ENCODE peak calls at places on chromosomes 6 and 20, in six cellular contexts. J, S, T, V, Y and L are unnamed samples.

GRCh38 chr6:68497927-68498326 is 137.2 kb upstream of the ADGRB3 start:
- DNase-seq in V (no peak), Y (no peak), S (no peak), J (no peak), T (no peak), L (no peak)

GRCh38 chr20:50708845-50709555 is 17.7 kb upstream of the RIPOR3 start:
- DNase-seq in Y (no peak), V (no peak), S (no peak), J (no peak), T (no peak), L (no peak)

GRCh38 chr6:41071501-41071922 is 644 bp downstream of the OARD1 start:
- DNase-seq in V (peak), S (peak), J (no peak), Y (peak), T (no peak), L (no peak)

GRCh38 chr6:158043008-158043407 is 61.3 kb downstream of the SYNJ2 start:
- DNase-seq in S (no peak), J (no peak), V (no peak), Y (no peak), T (no peak), L (no peak)

GRCh38 chr20:44271915-44272663 is 25.0 kb downstream of the GDAP1L1 start:
- DNase-seq in V (no peak), Y (no peak), J (no peak), S (no peak), T (no peak), L (peak)

GRCh38 chr6:156427345-156427744 is 349.8 kb upstream of the ARID1B start:
- DNase-seq in T (no peak), V (peak), S (no peak), Y (no peak), J (peak), L (no peak)

GRCh38 chr6:6650839-6651238 is 62.3 kb downstream of the LY86 start:
- DNase-seq in V (no peak), Y (no peak), J (no peak), T (no peak), S (no peak), L (no peak)

GRCh38 chr20:64224344-64225165 is 31.0 kb upstream of the PCMTD2 start:
- DNase-seq in T (no peak), Y (no peak), V (peak), S (no peak), J (peak), L (peak)

GRCh38 chr6:127079681-127080080 is 38.8 kb upstream of the RSPO3 start:
- DNase-seq in S (no peak), J (no peak), V (no peak), T (no peak), Y (no peak), L (no peak)

GRCh38 chr6:170289971-170290305 is 940 bp downstream of the DLL1 start:
- DNase-seq in V (no peak), Y (no peak), J (no peak), S (no peak), T (no peak), L (no peak)

GRCh38 chr6:145539831-145540230 is 195.5 kb downstream of the EPM2A start:
- DNase-seq in S (no peak), V (peak), J (no peak), Y (no peak), T (no peak), L (no peak)

GRCh38 chr20:64065062-64065972 is 2.3 kb downstream of the TCEA2 start:
- DNase-seq in T (no peak), J (no peak), S (peak), V (no peak), Y (no peak), L (peak)

GRCh38 chr6:127347188-127347587 is 3.8 kb upstream of the ECHDC1 start:
- DNase-seq in V (no peak), Y (no peak), T (no peak), S (no peak), J (no peak), L (no peak)

GRCh38 chr6:36296240-36296639 is 26.4 kb downstream of the PNPLA1 start:
- DNase-seq in T (no peak), V (peak), S (no peak), Y (no peak), J (no peak), L (no peak)

GRCh38 chr6:28597217-28597835 is 71.6 kb downstream of the GPX5 start:
- DNase-seq in T (no peak), V (peak), J (no peak), Y (peak), S (no peak), L (peak)

GRCh38 chr6:33426590-33427563 is 7.0 kb downstream of the SYNGAP1 start:
- DNase-seq in T (peak), S (peak), Y (peak), V (no peak), J (no peak), L (peak)

GRCh38 chr20:367486-367887 is 13.1 kb upstream of the TRIB3 start:
- DNase-seq in Y (no peak), J (no peak), T (no peak), V (no peak), S (no peak), L (no peak)

GRCh38 chr6:165245716-165246115 is 63.7 kb downstream of the C6orf118 start:
- DNase-seq in J (no peak), V (no peak), T (no peak), Y (no peak), S (no peak), L (no peak)

GRCh38 chr6:24648276-24648675 is 2.3 kb upstream of the KIAA0319 start:
- DNase-seq in V (no peak), S (no peak), T (no peak), J (no peak), Y (no peak), L (no peak)

GRCh38 chr6:75609639-75610590 is 8.2 kb downstream of the SENP6 start:
- DNase-seq in Y (no peak), S (no peak), V (peak), T (no peak), J (no peak), L (no peak)

GRCh38 chr20:56358070-56358469 is 704 bp upstream of the FAM210B start:
- DNase-seq in Y (no peak), V (no peak), S (no peak), T (no peak), J (no peak), L (no peak)

GRCh38 chr6:90187437-90188049 is 109.1 kb downstream of the BACH2 start:
- DNase-seq in S (peak), J (no peak), Y (no peak), T (no peak), V (no peak), L (peak)

GRCh38 chr6:76831299-76831698 is 632.0 kb downstream of the HTR1B start:
- DNase-seq in Y (no peak), T (no peak), J (no peak), V (no peak), S (no peak), L (no peak)

GRCh38 chr20:3101737-3102574 is 17.4 kb upstream of the AVP start:
- DNase-seq in S (no peak), Y (peak), T (no peak), J (no peak), V (no peak), L (peak)

GRCh38 chr20:10179574-10180298 is 38.9 kb upstream of the SNAP25 start:
- DNase-seq in S (no peak), V (peak), J (no peak), Y (no peak), T (no peak), L (no peak)

GRCh38 chr6:139369568-139370046 is 4.8 kb downstream of the CITED2 start:
- DNase-seq in S (peak), V (peak), Y (peak), J (no peak), T (peak), L (peak)

GRCh38 chr6:149975400-149975799 is 11.7 kb downstream of the ULBP1 start:
- DNase-seq in T (no peak), J (no peak), Y (no peak), S (no peak), V (no peak), L (no peak)

GRCh38 chr6:24394777-24395437 is 7.8 kb upstream of the MRS2 start:
- DNase-seq in S (no peak), V (peak), T (no peak), J (no peak), Y (no peak), L (no peak)

GRCh38 chr20:32119734-32120133 is 10.2 kb downstream of the TM9SF4 start:
- DNase-seq in J (no peak), Y (no peak), V (no peak), T (no peak), S (no peak), L (no peak)

GRCh38 chr20:48223715-48224114 is 438.4 kb upstream of the SULF2 start:
- DNase-seq in T (no peak), Y (no peak), J (no peak), S (no peak), V (no peak), L (no peak)

GRCh38 chr20:25042531-25043498 is 15.1 kb downstream of the ACSS1 start:
- DNase-seq in J (peak), V (no peak), T (peak), S (peak), Y (peak), L (peak)

DNA sequence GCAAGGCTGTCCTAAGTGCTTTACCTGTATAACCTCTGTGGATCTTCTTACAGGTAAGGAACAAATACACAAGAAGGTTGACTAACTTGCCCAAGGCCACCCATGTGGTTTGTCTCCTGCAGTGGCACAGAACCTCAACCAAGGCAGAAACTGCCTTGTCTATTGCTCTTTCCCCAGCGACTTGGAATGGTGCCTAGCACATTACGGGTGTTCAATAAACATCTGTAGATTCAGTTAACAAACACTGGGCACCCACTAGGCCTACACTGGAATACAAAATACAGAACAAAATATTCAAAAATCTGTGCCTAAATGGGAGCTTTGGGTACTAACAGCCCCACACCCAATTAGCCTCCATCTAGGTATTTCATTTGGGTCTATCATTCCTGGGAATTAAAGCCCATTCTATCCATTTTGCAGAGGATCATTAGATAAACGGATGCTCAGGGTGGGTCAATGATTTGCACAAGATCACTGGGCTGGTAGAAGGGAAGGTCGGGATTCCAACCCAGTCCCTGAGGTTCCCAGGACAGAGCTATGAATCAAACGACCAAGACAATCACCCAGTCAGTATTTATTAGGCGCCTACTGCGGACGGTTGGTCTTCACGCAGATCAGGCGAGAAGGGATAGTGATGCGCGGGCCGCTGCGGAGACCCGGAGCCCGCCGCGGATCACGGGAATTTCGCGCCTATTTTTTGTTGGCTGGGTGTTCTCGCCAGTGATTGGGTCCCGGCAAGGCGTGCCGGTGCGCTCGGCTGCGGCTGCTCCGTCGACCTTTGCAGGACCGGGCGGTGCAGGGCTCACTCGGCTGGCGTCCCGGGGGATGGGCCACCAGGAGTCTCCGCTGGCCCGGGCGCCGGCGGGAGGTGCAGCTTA is at the start of gene STK35:
- DNase-seq in Y (peak), S (peak), J (no peak), T (peak), V (no peak), L (peak)
- TF ChIP-seq CTCF in Y (no peak), S (no peak), J (no peak), T (no peak), V (no peak), L (no peak)

GRCh38 chr6:110880651-110881050 is 6.1 kb downstream of the AMD1 start:
- DNase-seq in T (no peak), S (no peak), J (no peak), V (no peak), Y (no peak), L (no peak)

GRCh38 chr6:110884321-110884720 is 9.7 kb downstream of the AMD1 start:
- DNase-seq in T (no peak), J (no peak), Y (no peak), S (no peak), V (no peak), L (no peak)

GRCh38 chr6:110885526-110885925 is 10.9 kb downstream of the AMD1 start:
- DNase-seq in V (no peak), T (no peak), S (no peak), J (no peak), Y (no peak), L (no peak)

GRCh38 chr6:110881929-110882629 is 7.5 kb downstream of the AMD1 start:
- DNase-seq in S (no peak), V (peak), J (no peak), Y (no peak), T (no peak), L (no peak)

GRCh38 chr6:110882824-110883554 is 8.4 kb downstream of the AMD1 start:
- DNase-seq in J (no peak), S (no peak), V (no peak), T (no peak), Y (no peak), L (no peak)
- TF ChIP-seq CTCF in J (no peak), S (no peak), V (no peak), T (no peak), Y (no peak), L (no peak)

DNA sequence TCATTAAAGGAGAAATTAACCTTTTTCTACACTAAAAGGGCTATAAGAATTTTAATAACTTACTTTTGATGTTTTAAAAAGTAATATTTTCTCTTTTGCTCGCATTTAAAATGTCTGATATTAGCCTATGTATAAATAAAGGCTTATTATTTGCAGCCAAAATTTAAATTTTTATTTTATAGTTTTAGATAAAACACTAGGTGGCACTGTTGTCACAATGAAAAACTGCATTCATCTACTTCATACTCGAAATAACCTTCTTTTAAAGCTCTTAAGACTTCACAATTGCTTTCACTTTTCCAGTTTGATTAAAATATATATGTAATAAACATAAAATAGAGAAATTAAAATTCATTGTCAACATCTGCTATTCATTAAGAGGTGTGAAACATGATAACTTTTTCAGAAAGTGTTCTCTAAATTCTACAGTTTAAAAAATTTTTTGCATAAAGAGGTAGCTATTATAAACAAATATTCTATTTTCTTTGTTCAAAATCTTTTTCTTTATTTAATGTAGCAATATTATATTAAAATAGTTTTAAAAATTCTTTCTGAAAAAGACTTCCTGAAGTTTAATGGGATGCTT is 78.8 kb upstream of the DEFB112 start:
- DNase-seq in V (peak), T (peak), S (peak), Y (peak), J (no peak), L (no peak)
- TF ChIP-seq CTCF in V (peak), T (peak), S (peak), Y (peak), J (no peak), L (peak)

DNA sequence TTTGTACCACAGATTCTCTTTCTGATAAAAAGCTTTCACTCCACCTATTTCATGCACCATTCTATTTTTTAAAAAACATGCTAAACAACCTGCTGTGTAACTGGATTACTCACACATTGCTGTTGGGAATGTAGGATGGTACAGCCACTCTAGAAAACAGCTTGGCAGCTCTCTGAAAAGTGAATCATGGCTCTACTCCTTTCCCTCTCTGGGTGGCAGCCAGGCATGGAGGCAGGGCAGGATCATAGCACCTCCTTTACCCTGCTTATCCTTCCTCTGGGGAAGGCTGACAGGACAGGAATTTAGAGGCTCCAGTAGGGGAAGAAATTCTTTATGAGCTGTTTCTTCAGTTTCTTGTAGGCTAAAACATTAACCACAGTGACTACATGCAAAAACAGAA is 6.7 kb upstream of the VNN2 start:
- DNase-seq in J (peak), S (no peak), T (no peak), V (peak), Y (no peak), L (no peak)
- TF ChIP-seq CTCF in J (no peak), S (no peak), T (no peak), V (no peak), Y (no peak), L (no peak)

GRCh38 chr6:19771753-19772336 is 65.3 kb upstream of the ID4 start:
- DNase-seq in T (no peak), V (peak), S (no peak), J (no peak), Y (no peak), L (no peak)

DNA sequence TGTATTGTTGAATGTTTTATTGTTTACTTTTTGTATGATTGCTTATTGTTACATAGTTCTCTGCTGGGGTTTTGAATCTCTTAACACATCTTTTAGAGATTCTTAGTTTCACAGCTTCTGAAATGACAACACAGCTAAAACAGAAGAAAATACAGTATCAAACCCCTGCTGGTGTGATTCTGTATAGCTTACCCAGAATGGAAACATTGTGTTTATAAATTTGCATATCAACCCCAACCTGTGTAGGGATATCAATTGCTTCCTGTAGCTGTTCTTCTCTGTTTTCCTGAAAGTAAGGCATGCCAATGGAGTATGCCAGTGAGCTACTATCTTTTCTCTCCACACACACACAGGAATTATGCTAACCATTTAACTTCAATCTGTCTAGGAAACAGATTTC is 64.3 kb upstream of the ID4 start:
- DNase-seq in S (peak), V (no peak), Y (no peak), J (no peak), T (no peak), L (no peak)
- TF ChIP-seq CTCF in S (peak), V (no peak), Y (no peak), J (no peak), T (no peak), L (no peak)

GRCh38 chr6:130076512-130076911 is 58.1 kb downstream of the L3MBTL3 start:
- DNase-seq in Y (peak), V (peak), T (no peak), J (no peak), S (peak), L (no peak)
- TF ChIP-seq CTCF in Y (peak), V (peak), T (peak), J (no peak), S (peak), L (peak)

DNA sequence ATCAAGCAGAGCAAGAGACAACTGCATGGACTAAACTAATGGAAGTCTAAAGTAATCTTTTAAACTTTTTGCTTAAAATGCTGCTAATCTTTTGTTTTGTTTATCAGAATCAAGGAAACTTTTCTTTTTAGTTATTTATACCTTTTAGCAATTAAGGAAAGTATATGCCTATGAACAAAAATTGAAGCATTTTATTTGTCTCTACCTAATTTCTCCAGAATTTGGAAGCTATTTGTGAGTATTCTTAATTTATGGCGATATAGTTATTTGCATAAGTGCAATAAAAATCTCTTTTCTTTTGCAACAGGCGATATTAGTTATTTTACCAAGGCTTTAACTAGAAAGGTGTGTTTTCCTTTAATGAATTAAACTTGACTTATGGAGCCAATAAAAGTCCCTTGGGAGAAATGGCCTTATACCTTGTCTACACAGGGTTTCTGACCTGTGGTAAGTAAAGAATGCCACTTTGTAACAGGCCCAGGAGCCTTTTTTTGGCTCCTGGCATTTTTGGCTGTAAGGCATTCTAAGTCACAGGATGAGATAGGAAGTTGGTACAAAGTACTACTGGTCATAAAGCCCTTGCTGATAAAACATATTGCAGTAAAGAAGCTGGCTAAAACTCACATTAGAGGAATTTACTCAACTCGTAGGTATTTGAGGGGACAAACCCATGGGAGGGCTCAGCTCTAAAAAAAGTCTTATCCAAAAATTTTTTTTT is 37.2 kb downstream of the TMEM14A start:
- DNase-seq in Y (no peak), V (no peak), J (no peak), S (peak), T (no peak), L (no peak)
- TF ChIP-seq CTCF in Y (no peak), V (no peak), J (no peak), S (no peak), T (no peak), L (no peak)

DNA sequence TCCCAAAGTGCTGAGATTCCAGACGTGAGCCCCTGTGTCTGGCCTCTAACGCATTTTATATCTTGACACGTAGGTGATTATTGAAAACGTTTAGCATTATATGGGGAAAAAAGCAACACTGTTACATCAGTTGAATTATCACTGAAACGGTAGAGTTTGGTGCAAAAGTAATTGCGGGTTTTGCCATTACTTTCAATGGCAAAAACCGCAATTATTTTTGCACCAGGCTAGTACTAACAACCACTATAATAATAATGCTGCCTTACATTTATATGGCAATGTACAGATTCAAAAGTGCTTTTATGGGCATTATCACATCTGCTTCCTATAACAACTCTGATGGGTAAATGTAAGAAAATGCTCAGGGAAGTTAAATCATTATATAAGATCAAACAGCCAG is 57.3 kb downstream of the OPRM1 start:
- DNase-seq in Y (no peak), V (no peak), S (no peak), J (no peak), T (no peak), L (no peak)
- TF ChIP-seq CTCF in Y (no peak), V (no peak), S (no peak), J (no peak), T (no peak), L (no peak)